ENCODE peak calls at places on chromosomes 7 and 10, in seven cellular contexts. One of them, this sample, is unnamed.
A peak's percentile ranks its signal among the peaks of the same experiment; 100 is the strongest.

GRCh38 chr10:69958232-69958902 is 94.3 kb upstream of the MACROH2A2 start:
- DNase-seq in cardiac fibroblast: peak; percentile 72
- DNase-seq in lower leg skin: no peak
- DNase-seq in MCF 10A: peak; percentile 71
- DNase-seq in fibroblast of the aortic adventitia: peak; percentile 66
- DNase-seq in activated B cell treated with CpG ODN at 0.5 μM for 24 hours: no peak
- DNase-seq in IMR-90: peak; percentile 53
- DNase-seq in this sample: no peak

GRCh38 chr7:113710310-113711106 is 208.3 kb downstream of the PPP1R3A start:
- DNase-seq in cardiac fibroblast: peak; percentile 89
- DNase-seq in lower leg skin: peak; percentile 26
- DNase-seq in MCF 10A: peak; percentile 84
- DNase-seq in fibroblast of the aortic adventitia: peak; percentile 88
- DNase-seq in activated B cell treated with CpG ODN at 0.5 μM for 24 hours: no peak
- DNase-seq in IMR-90: peak; percentile 83
- DNase-seq in this sample: peak; percentile 19

GRCh38 chr10:96743988-96744585 is 23.8 kb upstream of the PIK3AP1 start:
- DNase-seq in cardiac fibroblast: peak; percentile 13
- DNase-seq in lower leg skin: no peak
- DNase-seq in MCF 10A: peak; percentile 22
- DNase-seq in fibroblast of the aortic adventitia: peak; percentile 9
- DNase-seq in activated B cell treated with CpG ODN at 0.5 μM for 24 hours: no peak
- DNase-seq in IMR-90: peak; percentile 29
- DNase-seq in this sample: no peak

GRCh38 chr10:35843524-35844171 is 201.6 kb upstream of the FZD8 start:
- DNase-seq in cardiac fibroblast: peak; percentile 32
- DNase-seq in lower leg skin: no peak
- DNase-seq in MCF 10A: no peak
- DNase-seq in fibroblast of the aortic adventitia: peak; percentile 23
- DNase-seq in activated B cell treated with CpG ODN at 0.5 μM for 24 hours: no peak
- DNase-seq in IMR-90: no peak
- DNase-seq in this sample: no peak

GRCh38 chr7:37714606-37715005 is 31.0 kb downstream of the GPR141 start:
- DNase-seq in cardiac fibroblast: no peak
- DNase-seq in lower leg skin: no peak
- DNase-seq in MCF 10A: peak; percentile 68
- DNase-seq in fibroblast of the aortic adventitia: no peak
- DNase-seq in activated B cell treated with CpG ODN at 0.5 μM for 24 hours: no peak
- DNase-seq in IMR-90: no peak
- DNase-seq in this sample: no peak

GRCh38 chr7:135888740-135889139 is 88.4 kb downstream of the MTPN start:
- DNase-seq in cardiac fibroblast: no peak
- DNase-seq in lower leg skin: no peak
- DNase-seq in MCF 10A: no peak
- DNase-seq in fibroblast of the aortic adventitia: no peak
- DNase-seq in activated B cell treated with CpG ODN at 0.5 μM for 24 hours: no peak
- DNase-seq in IMR-90: no peak
- DNase-seq in this sample: no peak

GRCh38 chr10:119421887-119422684 is 120.4 kb downstream of the RGS10 start:
- DNase-seq in cardiac fibroblast: peak; percentile 42
- DNase-seq in lower leg skin: no peak
- DNase-seq in MCF 10A: no peak
- DNase-seq in fibroblast of the aortic adventitia: peak; percentile 74
- DNase-seq in activated B cell treated with CpG ODN at 0.5 μM for 24 hours: no peak
- DNase-seq in IMR-90: peak; percentile 57
- DNase-seq in this sample: no peak

GRCh38 chr10:4352566-4352961 is 473.4 kb upstream of the AKR1E2 start:
- DNase-seq in cardiac fibroblast: peak; percentile 79
- DNase-seq in lower leg skin: no peak
- DNase-seq in MCF 10A: peak; percentile 34
- DNase-seq in fibroblast of the aortic adventitia: peak; percentile 97
- DNase-seq in activated B cell treated with CpG ODN at 0.5 μM for 24 hours: no peak
- DNase-seq in IMR-90: no peak
- DNase-seq in this sample: no peak

GRCh38 chr10:46033602-46034011 is 3.2 kb upstream of the NCOA4 start:
- DNase-seq in cardiac fibroblast: peak; percentile 85
- DNase-seq in lower leg skin: no peak
- DNase-seq in MCF 10A: peak; percentile 80
- DNase-seq in fibroblast of the aortic adventitia: peak; percentile 83
- DNase-seq in activated B cell treated with CpG ODN at 0.5 μM for 24 hours: no peak
- DNase-seq in IMR-90: peak; percentile 83
- DNase-seq in this sample: no peak

GRCh38 chr7:99374121-99375064 is at the start of gene ARPC1B:
- DNase-seq in cardiac fibroblast: peak; percentile 85
- DNase-seq in lower leg skin: peak; percentile 57
- DNase-seq in MCF 10A: peak; percentile 73
- DNase-seq in fibroblast of the aortic adventitia: peak; percentile 63
- DNase-seq in activated B cell treated with CpG ODN at 0.5 μM for 24 hours: peak; percentile 78
- DNase-seq in IMR-90: peak; percentile 51
- DNase-seq in this sample: peak; percentile 49

GRCh38 chr10:78511324-78512204 is 477.9 kb downstream of the RPS24 start:
- DNase-seq in cardiac fibroblast: no peak
- DNase-seq in lower leg skin: no peak
- DNase-seq in MCF 10A: no peak
- DNase-seq in fibroblast of the aortic adventitia: peak; percentile 11
- DNase-seq in activated B cell treated with CpG ODN at 0.5 μM for 24 hours: no peak
- DNase-seq in IMR-90: no peak
- DNase-seq in this sample: no peak

GRCh38 chr10:114874827-114875541 is 53.4 kb downstream of the FHIP2A start:
- DNase-seq in cardiac fibroblast: peak; percentile 80
- DNase-seq in lower leg skin: no peak
- DNase-seq in MCF 10A: no peak
- DNase-seq in fibroblast of the aortic adventitia: peak; percentile 60
- DNase-seq in activated B cell treated with CpG ODN at 0.5 μM for 24 hours: no peak
- DNase-seq in IMR-90: peak; percentile 38
- DNase-seq in this sample: no peak

GRCh38 chr10:133229265-133230022 is 573 bp upstream of the UTF1 start:
- DNase-seq in cardiac fibroblast: no peak
- DNase-seq in lower leg skin: no peak
- DNase-seq in MCF 10A: no peak
- DNase-seq in fibroblast of the aortic adventitia: no peak
- DNase-seq in activated B cell treated with CpG ODN at 0.5 μM for 24 hours: no peak
- DNase-seq in IMR-90: no peak
- DNase-seq in this sample: no peak

GRCh38 chr10:21991785-21992184 is 11.7 kb downstream of the DNAJC1 start:
- DNase-seq in cardiac fibroblast: no peak
- DNase-seq in lower leg skin: no peak
- DNase-seq in MCF 10A: no peak
- DNase-seq in fibroblast of the aortic adventitia: no peak
- DNase-seq in activated B cell treated with CpG ODN at 0.5 μM for 24 hours: no peak
- DNase-seq in IMR-90: no peak
- DNase-seq in this sample: no peak

GRCh38 chr7:87784424-87784823 is 91.7 kb downstream of the SLC25A40 start:
- DNase-seq in cardiac fibroblast: no peak
- DNase-seq in lower leg skin: no peak
- DNase-seq in MCF 10A: peak; percentile 11
- DNase-seq in fibroblast of the aortic adventitia: peak; percentile 8
- DNase-seq in activated B cell treated with CpG ODN at 0.5 μM for 24 hours: no peak
- DNase-seq in IMR-90: peak; percentile 4
- DNase-seq in this sample: no peak

GRCh38 chr10:107160866-107161265 is 3.6 kb downstream of the SORCS1 start:
- DNase-seq in cardiac fibroblast: no peak
- DNase-seq in lower leg skin: no peak
- DNase-seq in MCF 10A: peak; percentile 9
- DNase-seq in fibroblast of the aortic adventitia: no peak
- DNase-seq in activated B cell treated with CpG ODN at 0.5 μM for 24 hours: no peak
- DNase-seq in IMR-90: no peak
- DNase-seq in this sample: no peak

GRCh38 chr7:117092801-117093200 is 139.5 kb downstream of the ST7 start:
- DNase-seq in cardiac fibroblast: no peak
- DNase-seq in lower leg skin: no peak
- DNase-seq in MCF 10A: no peak
- DNase-seq in fibroblast of the aortic adventitia: no peak
- DNase-seq in activated B cell treated with CpG ODN at 0.5 μM for 24 hours: no peak
- DNase-seq in IMR-90: peak; percentile 84
- DNase-seq in this sample: no peak

GRCh38 chr10:104337985-104338735 is at the start of gene ITPRIP:
- DNase-seq in cardiac fibroblast: peak; percentile 93
- DNase-seq in lower leg skin: peak; percentile 80
- DNase-seq in MCF 10A: peak; percentile 81
- DNase-seq in fibroblast of the aortic adventitia: peak; percentile 91
- DNase-seq in activated B cell treated with CpG ODN at 0.5 μM for 24 hours: peak; percentile 67
- DNase-seq in IMR-90: peak; percentile 87
- DNase-seq in this sample: peak; percentile 43
- TF ChIP-seq CTCF in cardiac fibroblast: no peak
- TF ChIP-seq CTCF in lower leg skin: no peak
- TF ChIP-seq CTCF in MCF 10A: no peak
- TF ChIP-seq CTCF in fibroblast of the aortic adventitia: peak; percentile 37
- TF ChIP-seq CTCF in activated B cell treated with CpG ODN at 0.5 μM for 24 hours: no peak
- TF ChIP-seq CTCF in IMR-90: no peak
- TF ChIP-seq CTCF in this sample: peak; percentile 46

GRCh38 chr10:126373982-126374381 is 14.3 kb downstream of the ADAM12 start:
- DNase-seq in cardiac fibroblast: peak; percentile 48
- DNase-seq in lower leg skin: no peak
- DNase-seq in MCF 10A: peak; percentile 63
- DNase-seq in fibroblast of the aortic adventitia: peak; percentile 46
- DNase-seq in activated B cell treated with CpG ODN at 0.5 μM for 24 hours: no peak
- DNase-seq in IMR-90: peak; percentile 66
- DNase-seq in this sample: no peak

GRCh38 chr10:126372359-126372758 is 15.9 kb downstream of the ADAM12 start:
- DNase-seq in cardiac fibroblast: no peak
- DNase-seq in lower leg skin: no peak
- DNase-seq in MCF 10A: no peak
- DNase-seq in fibroblast of the aortic adventitia: no peak
- DNase-seq in activated B cell treated with CpG ODN at 0.5 μM for 24 hours: no peak
- DNase-seq in IMR-90: no peak
- DNase-seq in this sample: no peak

GRCh38 chr10:126374435-126374834 is 13.8 kb downstream of the ADAM12 start:
- DNase-seq in cardiac fibroblast: no peak
- DNase-seq in lower leg skin: no peak
- DNase-seq in MCF 10A: no peak
- DNase-seq in fibroblast of the aortic adventitia: no peak
- DNase-seq in activated B cell treated with CpG ODN at 0.5 μM for 24 hours: no peak
- DNase-seq in IMR-90: no peak
- DNase-seq in this sample: no peak

GRCh38 chr10:126375299-126375698 is 13.0 kb downstream of the ADAM12 start:
- DNase-seq in cardiac fibroblast: no peak
- DNase-seq in lower leg skin: no peak
- DNase-seq in MCF 10A: no peak
- DNase-seq in fibroblast of the aortic adventitia: no peak
- DNase-seq in activated B cell treated with CpG ODN at 0.5 μM for 24 hours: no peak
- DNase-seq in IMR-90: no peak
- DNase-seq in this sample: no peak

DNA sequence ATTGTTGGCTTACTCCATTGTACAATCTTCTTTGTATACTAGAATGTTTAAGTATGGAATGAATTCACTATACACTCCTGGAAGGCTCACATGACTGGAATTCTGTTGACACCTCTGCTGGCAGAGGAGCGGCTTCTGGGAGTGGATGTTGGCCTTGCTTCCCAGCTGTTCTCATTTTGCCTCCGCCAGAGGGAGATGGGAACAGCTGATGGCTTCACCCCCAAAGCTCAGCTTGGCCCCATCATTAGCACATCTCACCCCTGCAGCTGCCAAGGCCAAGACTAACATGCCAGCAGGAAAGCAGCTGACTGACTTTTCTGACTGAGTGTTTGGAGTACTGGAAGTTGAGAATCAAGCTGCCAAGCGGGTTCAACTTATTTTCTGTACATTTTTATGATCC is 15.1 kb downstream of the ADAM12 start:
- DNase-seq in cardiac fibroblast: peak; percentile 77
- DNase-seq in lower leg skin: no peak
- DNase-seq in MCF 10A: no peak
- DNase-seq in fibroblast of the aortic adventitia: peak; percentile 60
- DNase-seq in activated B cell treated with CpG ODN at 0.5 μM for 24 hours: no peak
- DNase-seq in IMR-90: peak; percentile 50
- DNase-seq in this sample: no peak
- TF ChIP-seq CTCF in cardiac fibroblast: no peak
- TF ChIP-seq CTCF in lower leg skin: no peak
- TF ChIP-seq CTCF in MCF 10A: no peak
- TF ChIP-seq CTCF in fibroblast of the aortic adventitia: peak; percentile 6
- TF ChIP-seq CTCF in activated B cell treated with CpG ODN at 0.5 μM for 24 hours: no peak
- TF ChIP-seq CTCF in IMR-90: peak; percentile 9
- TF ChIP-seq CTCF in this sample: no peak

DNA sequence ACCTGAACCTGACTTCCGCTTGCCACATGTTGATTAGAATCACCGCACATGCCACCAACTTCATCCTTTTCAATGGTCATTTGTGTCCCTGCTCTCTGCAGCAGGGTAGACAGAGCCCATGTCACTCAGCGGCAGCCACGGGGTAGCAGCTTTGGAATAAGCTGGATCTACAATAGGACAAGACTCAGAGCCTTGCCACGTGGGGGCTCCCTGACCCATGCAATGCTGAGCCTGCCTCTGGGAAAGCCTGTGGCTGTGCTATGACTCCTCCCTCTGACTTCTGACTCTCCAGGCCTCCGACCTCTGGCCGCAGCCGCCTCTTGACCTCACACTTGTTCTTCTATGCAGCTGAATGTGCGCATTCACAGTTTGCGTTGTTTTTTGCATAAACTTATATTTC is 197.8 kb upstream of the MKI67 start:
- DNase-seq in cardiac fibroblast: no peak
- DNase-seq in lower leg skin: no peak
- DNase-seq in MCF 10A: peak; percentile 7
- DNase-seq in fibroblast of the aortic adventitia: no peak
- DNase-seq in activated B cell treated with CpG ODN at 0.5 μM for 24 hours: no peak
- DNase-seq in IMR-90: no peak
- DNase-seq in this sample: no peak
- TF ChIP-seq CTCF in cardiac fibroblast: no peak
- TF ChIP-seq CTCF in lower leg skin: no peak
- TF ChIP-seq CTCF in MCF 10A: no peak
- TF ChIP-seq CTCF in fibroblast of the aortic adventitia: no peak
- TF ChIP-seq CTCF in activated B cell treated with CpG ODN at 0.5 μM for 24 hours: no peak
- TF ChIP-seq CTCF in IMR-90: no peak
- TF ChIP-seq CTCF in this sample: peak; percentile 28

DNA sequence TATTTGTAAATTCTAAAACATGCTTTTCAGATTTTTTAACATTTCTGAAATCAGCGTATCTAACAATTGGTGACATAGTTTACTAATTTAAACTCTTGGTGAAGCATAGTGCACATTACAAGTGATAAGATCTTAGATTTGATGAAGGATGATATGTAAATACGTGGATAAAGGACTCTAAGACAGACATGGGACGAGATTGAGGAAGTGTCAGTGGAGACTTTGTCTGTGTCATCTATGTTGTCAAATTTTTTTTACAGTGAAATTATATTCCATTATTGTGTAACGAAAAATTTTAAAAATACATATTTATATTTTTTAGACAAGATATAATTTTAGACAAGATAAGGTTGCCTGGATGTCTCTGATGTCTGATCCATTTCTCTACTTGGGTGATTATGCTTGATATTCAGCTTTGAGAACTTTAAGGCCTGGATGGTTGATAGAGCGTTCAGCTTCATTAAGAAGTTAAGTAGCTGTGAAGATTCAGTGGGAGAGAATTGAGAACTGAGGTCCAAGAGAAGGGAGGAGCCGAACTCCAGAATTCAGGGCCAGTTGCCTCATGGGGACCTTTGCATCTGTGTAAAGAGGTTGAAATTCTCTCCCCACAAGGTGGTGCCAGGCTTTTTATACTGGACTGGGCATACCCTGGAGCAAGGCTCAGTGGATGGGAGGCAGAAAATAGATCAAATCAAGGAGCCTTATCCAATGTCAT is 62.7 kb downstream of the KAT6B start:
- DNase-seq in cardiac fibroblast: no peak
- DNase-seq in lower leg skin: no peak
- DNase-seq in MCF 10A: peak; percentile 30
- DNase-seq in fibroblast of the aortic adventitia: peak; percentile 20
- DNase-seq in activated B cell treated with CpG ODN at 0.5 μM for 24 hours: no peak
- DNase-seq in IMR-90: no peak
- DNase-seq in this sample: no peak
- TF ChIP-seq CTCF in cardiac fibroblast: peak; percentile 7
- TF ChIP-seq CTCF in lower leg skin: no peak
- TF ChIP-seq CTCF in MCF 10A: no peak
- TF ChIP-seq CTCF in fibroblast of the aortic adventitia: peak; percentile 6
- TF ChIP-seq CTCF in activated B cell treated with CpG ODN at 0.5 μM for 24 hours: no peak
- TF ChIP-seq CTCF in IMR-90: no peak
- TF ChIP-seq CTCF in this sample: no peak

This sample was measured in progenitor cell of endocrine pancreas.